ENCODE peak calls at places on chromosomes 16 and 17, in four cellular contexts. Y is ascending aorta, U is SK-N-SH, I is NT2/D1. E is an unnamed sample. For H3K4me1 and H3K36me3, the result is how much of the 10 kb centered on the place peaks cover.

GRCh38 chr17:49473900-49474751 is 21.0 kb upstream of the NGFR start:
- DNase-seq in Y (no peak), U (no peak), I (no peak), E (no peak)

GRCh38 chr16:83533193-83533592 is 274.6 kb upstream of the HSBP1 start:
- DNase-seq in Y (no peak), U (no peak), I (no peak), E (no peak)

GRCh38 chr16:73279451-73279850 is 231.5 kb upstream of the ZFHX3 start:
- DNase-seq in Y (no peak), U (no peak), I (no peak), E (no peak)

GRCh38 chr17:75031972-75032895 is 14.5 kb downstream of the ATP5PD start:
- DNase-seq in Y (peak), U (peak), I (no peak), E (peak)

GRCh38 chr16:23103603-23104002 is 45.6 kb downstream of the USP31 start:
- DNase-seq in Y (no peak), U (no peak), I (no peak), E (no peak)

GRCh38 chr16:29146266-29146665 is 161.4 kb downstream of the LAT start:
- DNase-seq in Y (no peak), U (no peak), I (no peak), E (peak)

GRCh38 chr17:33464669-33465275 is 171.7 kb upstream of the ASIC2 start:
- DNase-seq in Y (no peak), U (no peak), I (no peak), E (no peak)

GRCh38 chr17:31158741-31159377 is 64.1 kb downstream of the NF1 start:
- DNase-seq in Y (no peak), U (no peak), I (no peak), E (no peak)

GRCh38 chr17:72764632-72765041 is 327.9 kb downstream of the SLC39A11 start:
- DNase-seq in Y (no peak), U (no peak), I (no peak), E (no peak)

GRCh38 chr16:80938035-80938927 is 68.4 kb downstream of the CMC2 start:
- DNase-seq in Y (peak), U (no peak), I (no peak), E (no peak)

GRCh38 chr17:78257810-78258322 is 26.4 kb downstream of the TMEM235 start:
- DNase-seq in Y (no peak), U (peak), I (no peak), E (no peak)

GRCh38 chr17:35449371-35449931 is 885 bp upstream of the SLFN13 start:
- DNase-seq in Y (no peak), U (peak), I (no peak), E (no peak)

GRCh38 chr17:79528592-79529125 is 82.2 kb downstream of the RBFOX3 start:
- DNase-seq in Y (no peak), U (no peak), I (no peak), E (no peak)

GRCh38 chr16:88466175-88466862 is 13.2 kb downstream of the ZFPM1 start:
- DNase-seq in Y (no peak), U (no peak), I (no peak), E (no peak)

GRCh38 chr16:87129771-87130170 is 187.4 kb downstream of the C16orf95 start:
- DNase-seq in Y (peak), U (no peak), I (peak), E (no peak)

GRCh38 chr17:81129289-81129688 is 36.0 kb upstream of the PVALEF start:
- DNase-seq in Y (no peak), U (no peak), I (no peak), E (no peak)

GRCh38 chr17:50274945-50275221 is 617 bp downstream of the TMEM92 start:
- DNase-seq in Y (no peak), U (no peak), I (no peak), E (no peak)

GRCh38 chr16:9957002-9957401 is 225.2 kb downstream of the GRIN2A start:
- DNase-seq in Y (no peak), U (no peak), I (no peak), E (no peak)

DNA sequence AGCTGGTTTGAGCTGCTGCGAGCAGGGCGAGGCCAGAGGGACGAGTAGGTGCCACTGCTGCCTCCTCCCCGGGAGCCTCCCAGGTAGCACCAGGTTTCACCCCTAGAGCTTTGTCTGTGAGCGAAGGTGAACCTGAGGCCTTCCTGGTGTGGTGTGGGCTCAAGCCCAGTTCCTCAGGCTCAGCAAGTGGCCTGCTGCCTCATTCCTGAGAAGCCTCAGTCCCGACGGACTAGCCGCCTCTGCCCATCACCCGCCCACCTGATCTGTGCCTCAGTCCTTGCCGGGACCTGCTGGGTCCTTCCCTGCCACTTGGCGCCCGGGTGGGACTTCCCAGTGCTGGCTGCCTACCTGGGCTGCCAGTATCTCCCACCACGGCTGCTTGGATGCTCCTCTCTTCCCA is 1.7 kb downstream of the NLRC3 start:
- DNase-seq in Y (no peak), U (no peak), I (no peak), E (no peak)
- H3K4me1 ChIP-seq in Y (under half), U (under half), I (under half), E (under half)

DNA sequence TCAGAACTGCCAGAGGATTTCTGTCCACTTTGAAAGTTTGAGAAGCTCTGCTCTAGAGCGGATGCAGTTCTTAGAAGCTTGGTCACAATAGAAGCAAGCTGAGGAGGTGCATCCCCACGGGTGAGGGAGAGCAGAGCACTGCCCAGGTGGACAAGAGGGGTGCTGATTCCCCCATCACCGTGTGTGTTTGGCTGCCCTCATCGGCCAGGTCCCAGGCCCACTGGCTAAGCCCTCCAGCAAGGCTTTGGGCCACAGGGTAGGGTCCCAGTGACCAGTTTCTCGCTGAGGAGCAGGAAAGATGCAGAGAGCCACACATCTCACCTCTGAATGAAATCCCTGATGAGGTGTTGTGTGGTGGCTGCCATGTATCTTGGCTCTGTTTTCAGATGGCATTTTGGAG is 26.9 kb downstream of the NMT1 start:
- DNase-seq in Y (no peak), U (no peak), I (no peak), E (no peak)
- H3K36me3 ChIP-seq in Y (half or more), U (under half), I (half or more), E (half or more)

GRCh38 chr16:11418506-11418905 is 73.2 kb downstream of the RMI2 start:
- DNase-seq in Y (no peak), U (no peak), I (no peak), E (no peak)

GRCh38 chr16:11422381-11423314 is 77.4 kb downstream of the RMI2 start:
- DNase-seq in Y (no peak), U (no peak), I (no peak), E (no peak)

GRCh38 chr16:11424118-11424460 is 78.8 kb downstream of the RMI2 start:
- DNase-seq in Y (no peak), U (no peak), I (no peak), E (no peak)

GRCh38 chr16:11423315-11424117 is 78.3 kb downstream of the RMI2 start:
- DNase-seq in Y (no peak), U (no peak), I (no peak), E (no peak)

DNA sequence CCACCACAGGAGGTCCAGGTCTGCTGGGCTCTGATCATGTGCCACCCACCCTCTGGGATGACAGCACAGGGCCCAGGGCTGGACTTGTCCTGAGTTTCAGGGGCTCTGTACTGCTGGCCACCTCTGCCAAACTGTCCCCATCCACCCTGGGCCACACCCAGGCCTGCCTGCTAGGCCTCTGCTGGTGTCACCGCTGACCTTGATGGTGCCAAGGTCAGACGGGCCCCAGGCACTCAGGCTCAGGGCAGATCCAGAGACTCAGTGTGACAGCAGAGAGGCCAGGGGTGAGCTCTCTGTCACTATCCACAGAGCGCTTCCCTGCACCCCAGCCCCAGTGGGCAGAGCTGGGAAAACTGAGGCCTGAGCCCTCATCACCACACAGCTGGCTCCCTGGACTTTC is 75.6 kb downstream of the RMI2 start:
- DNase-seq in Y (no peak), U (no peak), I (no peak), E (no peak)
- H3K4me3 ChIP-seq in Y (no peak), U (no peak), I (no peak), E (no peak)

GRCh38 chr16:85204242-85205010 is 92.2 kb upstream of the CIBAR2 start:
- DNase-seq in Y (no peak), U (no peak), I (no peak), E (no peak)

GRCh38 chr16:85208181-85208580 is 95.9 kb upstream of the CIBAR2 start:
- DNase-seq in Y (no peak), U (no peak), I (no peak), E (no peak)

GRCh38 chr16:85206472-85207356 is 94.4 kb upstream of the CIBAR2 start:
- DNase-seq in Y (peak), U (peak), I (no peak), E (no peak)

GRCh38 chr16:85207357-85207921 is 95.2 kb upstream of the CIBAR2 start:
- DNase-seq in Y (no peak), U (peak), I (no peak), E (no peak)

DNA sequence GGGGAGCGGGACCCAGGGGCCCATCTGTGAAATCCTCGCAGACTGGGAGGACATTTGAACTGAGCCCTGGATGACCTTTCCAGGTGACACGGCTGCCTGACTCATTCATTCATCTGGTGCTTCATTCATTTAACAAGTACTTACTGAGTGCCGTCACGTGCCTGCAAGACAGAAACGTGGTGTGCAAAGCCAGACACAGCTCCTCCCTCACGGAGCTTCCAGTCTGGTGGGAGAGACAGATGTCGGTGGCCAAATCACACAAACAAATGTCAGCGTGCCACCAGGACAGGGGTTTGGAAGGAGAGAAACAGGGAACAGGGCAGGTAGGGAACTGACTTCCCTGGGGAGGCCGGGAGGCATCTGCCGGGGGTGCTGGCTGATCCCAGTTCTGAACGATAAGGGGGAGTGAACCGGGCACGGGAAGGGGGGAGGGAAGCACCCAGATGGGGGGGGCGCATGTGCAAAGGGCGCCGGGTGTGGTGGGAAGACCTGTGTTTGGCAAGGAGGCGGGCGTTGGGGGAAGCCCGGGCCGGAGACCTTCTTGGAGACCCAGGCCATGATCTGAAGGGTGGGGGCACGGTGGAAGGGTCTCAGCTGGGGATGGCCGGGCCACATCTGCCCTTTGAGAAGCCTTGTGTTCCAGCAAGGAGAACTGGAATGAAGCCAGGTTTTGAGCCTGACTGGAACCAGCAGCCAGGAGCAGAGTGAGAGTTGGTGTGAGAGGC is 93.6 kb upstream of the CIBAR2 start:
- DNase-seq in Y (no peak), U (peak), I (no peak), E (no peak)
- H3K4me1 ChIP-seq in Y (half or more), U (under half), I (half or more), E (under half)

DNA sequence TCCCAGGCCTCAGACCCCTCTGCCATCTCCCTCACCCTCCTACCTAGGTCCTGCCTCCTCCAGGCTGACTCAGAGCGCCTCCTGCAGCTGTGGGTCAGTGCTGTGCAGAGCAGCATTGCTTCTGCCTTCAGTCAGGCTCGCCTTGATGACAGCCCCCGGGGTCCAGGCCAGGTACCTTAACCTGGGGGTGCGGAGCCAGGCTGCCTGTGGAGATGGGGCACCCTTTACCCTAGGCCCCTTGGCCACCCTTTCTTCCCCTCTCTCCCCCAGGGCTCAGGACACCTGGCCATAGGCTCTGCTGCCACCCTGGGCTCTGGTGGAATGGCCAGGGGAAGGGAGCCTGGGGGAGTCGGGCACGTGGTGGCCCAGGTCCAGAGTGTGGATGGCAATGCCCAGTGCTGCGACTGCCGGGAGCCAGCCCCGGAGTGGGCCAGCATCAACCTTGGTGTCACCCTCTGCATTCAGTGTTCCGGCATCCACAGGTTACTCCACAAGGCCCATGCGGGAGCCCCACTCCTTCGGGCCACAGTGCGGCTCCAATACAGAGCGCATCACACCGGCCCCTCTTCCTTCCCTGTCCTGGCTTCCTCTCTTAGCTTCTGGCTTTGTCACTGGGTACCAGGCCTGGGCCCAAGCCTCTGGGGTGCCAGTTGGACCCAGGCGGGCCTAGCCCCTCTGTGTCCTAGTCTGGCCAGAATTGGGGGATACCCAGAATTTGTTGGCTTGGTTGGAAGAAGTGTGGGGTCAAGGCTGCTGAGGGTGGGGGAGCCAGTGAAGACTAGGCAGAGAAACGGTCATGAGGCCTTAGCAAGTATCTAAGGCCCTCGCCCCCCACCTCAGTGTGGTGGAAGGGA is 5.0 kb upstream of the KCTD11 start:
- DNase-seq in Y (no peak), U (no peak), I (no peak), E (no peak)
- H3K36me3 ChIP-seq in Y (under half), U (under half), I (under half), E (under half)

DNA sequence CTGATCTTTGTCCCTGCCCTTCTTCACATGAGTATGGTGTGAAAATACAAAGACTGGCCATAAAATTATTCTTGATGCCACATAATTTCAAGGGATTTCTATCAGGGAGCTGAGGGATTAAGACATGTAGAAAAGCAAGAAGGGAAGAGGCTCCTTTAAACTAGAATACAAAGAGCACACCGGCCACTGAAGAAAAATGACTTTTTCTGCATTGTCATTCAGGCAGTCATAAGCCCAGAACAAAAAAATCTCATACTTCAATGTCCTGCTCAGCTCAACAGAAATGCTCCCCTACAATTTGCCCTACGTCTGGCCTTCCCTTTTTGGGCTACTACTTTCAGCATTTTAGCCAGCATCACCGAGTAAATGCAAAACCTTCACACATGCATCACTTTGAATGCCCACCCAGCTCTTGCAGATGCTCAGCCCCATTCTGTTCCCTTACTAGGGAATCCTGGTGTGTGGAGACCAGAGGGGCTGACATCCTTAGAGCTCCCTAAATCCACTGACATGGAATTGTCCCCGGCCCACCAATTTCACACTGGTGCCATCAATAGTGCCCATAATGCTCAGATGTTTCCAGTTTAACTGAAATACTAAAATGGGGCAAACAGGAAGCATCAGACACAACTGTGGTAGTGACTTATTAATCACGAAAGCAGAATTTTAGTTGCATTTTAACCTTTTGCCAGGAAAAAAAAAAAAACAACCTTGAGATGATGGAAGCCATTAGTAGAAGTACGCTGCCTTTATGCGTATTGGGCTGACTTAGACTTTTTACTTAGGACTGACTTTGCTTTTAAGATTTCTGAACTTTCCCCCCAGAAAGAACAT is 2.7 kb downstream of the MAP3K14 start:
- DNase-seq in Y (no peak), U (no peak), I (no peak), E (no peak)
- H3K4me3 ChIP-seq in Y (no peak), U (peak), I (no peak), E (peak)

DNA sequence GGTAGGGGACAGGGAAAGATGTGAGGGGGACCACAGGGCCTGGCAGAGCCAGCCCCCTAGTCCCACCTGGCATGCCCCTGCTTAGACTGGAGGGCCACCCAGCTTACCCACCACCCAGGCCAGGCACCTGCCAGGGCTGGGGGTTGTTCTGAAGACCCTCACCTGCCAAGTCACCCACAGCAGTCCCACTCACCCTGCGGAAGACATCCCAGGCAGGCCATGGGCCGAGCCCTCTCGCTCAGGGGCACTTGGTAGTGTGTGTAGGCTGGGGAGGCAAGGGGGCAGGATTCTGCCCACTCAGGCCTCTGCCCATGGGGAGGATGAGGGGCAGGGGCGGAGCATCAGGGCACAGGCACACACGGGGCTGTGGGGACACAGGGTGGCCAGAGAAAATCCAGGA is 4.0 kb downstream of the PLCD3 start:
- DNase-seq in Y (no peak), U (no peak), I (no peak), E (no peak)
- H3K4me1 ChIP-seq in Y (half or more), U (under half), I (under half), E (under half)

DNA sequence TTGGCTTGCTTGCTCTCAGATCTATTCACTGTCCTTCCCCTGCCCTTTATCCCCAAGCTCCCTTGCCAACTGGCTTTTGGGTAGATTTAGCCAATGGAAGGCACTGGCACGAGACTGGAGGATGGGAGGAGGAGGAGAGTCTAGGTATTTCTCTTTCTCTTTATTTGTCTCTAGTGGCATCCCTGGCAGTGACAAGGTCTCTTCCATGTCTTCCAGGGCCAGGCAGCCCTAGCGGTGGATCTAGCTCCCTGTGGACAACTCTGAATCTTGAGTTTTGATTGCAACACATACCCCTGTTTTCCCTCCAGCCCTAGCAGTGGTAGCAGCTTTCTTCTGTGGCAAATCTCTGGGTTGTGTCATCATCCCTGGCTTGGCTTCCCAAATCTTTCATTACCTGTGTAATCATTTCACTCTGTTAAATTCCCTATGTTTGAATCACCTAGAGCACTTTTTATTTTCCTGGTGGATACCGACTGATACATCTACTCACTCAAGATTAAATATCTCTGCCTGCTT is 171.1 kb upstream of the IRX6 start:
- DNase-seq in Y (no peak), U (no peak), I (no peak), E (no peak)
- H3K36me3 ChIP-seq in Y (under half), U (under half), I (under half), E (under half)

GRCh38 chr16:369275-369865 is 968 bp downstream of the MRPL28 start:
- DNase-seq in Y (no peak), U (no peak), I (no peak), E (no peak)
- H3K4me3 ChIP-seq in Y (peak), U (peak), I (peak), E (peak)

E was measured in tibial nerve.